ENCODE peak calls at places on chromosomes 16 and 17, in six cellular contexts. Y is SK-N-SH, F is HepG2, R is HCT116, A is GM12878, C is K562. E is an unnamed sample.
A peak's percentile ranks its signal among the peaks of the same experiment; 100 is the strongest.

GRCh38 chr16:23521965-23522364 is 11.7 kb upstream of the GGA2 start:
- DNase-seq in A (no peak), R (no peak), F (no peak), Y (no peak), C (no peak), E (no peak)

GRCh38 chr16:10383626-10384025 is 2.2 kb upstream of the ATF7IP2 start:
- DNase-seq in F (no peak), C (no peak), R (no peak), A (no peak), Y (no peak), E (no peak)

GRCh38 chr17:4980644-4981216 is 6.7 kb downstream of the CAMTA2 start:
- DNase-seq in A (no peak), C (peak; percentile 66), Y (peak; percentile 84), F (peak; percentile 54), R (no peak), E (no peak)

GRCh38 chr17:62723842-62724241 is 84.3 kb downstream of the MARCHF10 start:
- DNase-seq in Y (no peak), F (no peak), C (peak; percentile 27), A (no peak), R (no peak), E (no peak)

GRCh38 chr17:17141860-17142552 is 64.1 kb downstream of the PLD6 start:
- DNase-seq in R (no peak), F (no peak), A (no peak), C (peak; percentile 85), Y (peak; percentile 84), E (no peak)

GRCh38 chr17:78822552-78822951 is 18.1 kb downstream of the USP36 start:
- DNase-seq in R (no peak), Y (peak; percentile 69), C (no peak), A (no peak), F (no peak), E (no peak)

GRCh38 chr16:55832788-55833583 is at the start of gene CES1:
- DNase-seq in F (peak; percentile 94), C (no peak), R (no peak), Y (no peak), A (no peak), E (no peak)

GRCh38 chr17:75486951-75487350 is 28.4 kb downstream of the CASKIN2 start:
- DNase-seq in Y (no peak), C (no peak), F (no peak), A (no peak), R (no peak), E (no peak)

GRCh38 chr16:75238132-75238852 is 13.1 kb downstream of the BCAR1 start:
- DNase-seq in C (no peak), Y (peak; percentile 71), F (peak; percentile 89), A (no peak), R (no peak), E (no peak)

GRCh38 chr16:63289834-63290460 is 1253.7 kb upstream of the CDH8 start:
- DNase-seq in A (no peak), C (peak; percentile 14), Y (peak; percentile 48), F (peak; percentile 44), R (no peak), E (peak; percentile 46)
- TF ChIP-seq REST in A (no peak), C (no peak), Y (no peak), F (no peak), R (no peak), E (no peak)

GRCh38 chr16:13892301-13892700 is 27.7 kb upstream of the ERCC4 start:
- DNase-seq in F (no peak), A (no peak), Y (no peak), R (no peak), C (no peak), E (no peak)
- TF ChIP-seq SIN3A in F (no peak), A (no peak), Y (no peak), R (no peak), C (no peak), E (no peak)

GRCh38 chr16:72938426-72939164 is 109.3 kb downstream of the ZFHX3 start:
- DNase-seq in R (no peak), F (no peak), C (no peak), A (no peak), Y (no peak), E (no peak)
- TF ChIP-seq REST in R (no peak), F (no peak), C (no peak), A (no peak), Y (no peak), E (no peak)

DNA sequence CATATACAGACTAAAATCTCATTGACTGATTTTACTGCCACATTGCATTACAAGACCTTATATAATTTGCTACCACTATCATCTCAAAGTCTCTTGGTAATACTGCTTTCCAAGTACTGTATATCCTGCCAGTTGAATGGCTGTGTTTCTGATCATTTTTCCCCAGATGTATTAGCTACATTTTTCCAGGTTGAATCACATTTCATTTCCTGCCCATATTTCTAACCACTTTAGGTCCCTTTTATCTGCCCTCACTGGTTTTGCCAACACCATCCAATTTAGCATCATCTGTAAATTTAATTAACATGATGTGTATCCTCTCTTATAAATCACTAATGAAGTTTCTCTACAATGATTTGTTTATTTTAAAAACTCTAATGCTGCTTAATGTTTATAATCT is 365.7 kb upstream of the PMFBP1 start:
- DNase-seq in F (no peak), Y (peak; percentile 23), R (no peak), A (no peak), C (no peak), E (no peak)
- TF ChIP-seq SIN3A in F (no peak), Y (no peak), R (no peak), A (no peak), C (no peak), E (no peak)